ENCODE peak calls at places on chromosomes 11 and 22, in seven cellular contexts. One of them, this sample, is unnamed.

GRCh38 chr11:71477637-71478011 is 24.6 kb downstream of the NADSYN1 start:
- DNase-seq in foreskin fibroblast: no peak
- DNase-seq in retinal pigment epithelial cell: no peak
- DNase-seq in fibroblast of villous mesenchyme: no peak
- DNase-seq in body of pancreas: no peak
- DNase-seq in lung: no peak
- DNase-seq in OCI-LY7: no peak
- DNase-seq in this sample: no peak

GRCh38 chr22:40183029-40183581 is 5.4 kb downstream of the TNRC6B start:
- DNase-seq in foreskin fibroblast: peak
- DNase-seq in retinal pigment epithelial cell: peak
- DNase-seq in fibroblast of villous mesenchyme: peak
- DNase-seq in body of pancreas: no peak
- DNase-seq in lung: no peak
- DNase-seq in OCI-LY7: no peak
- DNase-seq in this sample: no peak

GRCh38 chr22:50198624-50199017 is 2.2 kb upstream of the SELENOO start:
- DNase-seq in foreskin fibroblast: no peak
- DNase-seq in retinal pigment epithelial cell: no peak
- DNase-seq in fibroblast of villous mesenchyme: no peak
- DNase-seq in body of pancreas: no peak
- DNase-seq in lung: no peak
- DNase-seq in OCI-LY7: no peak
- DNase-seq in this sample: no peak

GRCh38 chr11:27349919-27350318 is 13.1 kb downstream of the CCDC34 start:
- DNase-seq in foreskin fibroblast: no peak
- DNase-seq in retinal pigment epithelial cell: no peak
- DNase-seq in fibroblast of villous mesenchyme: no peak
- DNase-seq in body of pancreas: no peak
- DNase-seq in lung: no peak
- DNase-seq in OCI-LY7: no peak
- DNase-seq in this sample: no peak

GRCh38 chr11:34810107-34810562 is 106.0 kb downstream of the APIP start:
- DNase-seq in foreskin fibroblast: no peak
- DNase-seq in retinal pigment epithelial cell: no peak
- DNase-seq in fibroblast of villous mesenchyme: no peak
- DNase-seq in body of pancreas: no peak
- DNase-seq in lung: no peak
- DNase-seq in OCI-LY7: no peak
- DNase-seq in this sample: no peak

GRCh38 chr11:79438631-79439429 is 2.0 kb downstream of the TENM4 start:
- DNase-seq in foreskin fibroblast: peak
- DNase-seq in retinal pigment epithelial cell: no peak
- DNase-seq in fibroblast of villous mesenchyme: peak
- DNase-seq in body of pancreas: peak
- DNase-seq in lung: no peak
- DNase-seq in OCI-LY7: no peak
- DNase-seq in this sample: no peak

GRCh38 chr22:38138961-38139360 is 28.5 kb upstream of the BAIAP2L2 start:
- DNase-seq in foreskin fibroblast: no peak
- DNase-seq in retinal pigment epithelial cell: no peak
- DNase-seq in fibroblast of villous mesenchyme: no peak
- DNase-seq in body of pancreas: no peak
- DNase-seq in lung: no peak
- DNase-seq in OCI-LY7: no peak
- DNase-seq in this sample: no peak

GRCh38 chr11:31870609-31871309 is 59.6 kb upstream of the PAX6 start:
- DNase-seq in foreskin fibroblast: peak
- DNase-seq in retinal pigment epithelial cell: peak
- DNase-seq in fibroblast of villous mesenchyme: peak
- DNase-seq in body of pancreas: peak
- DNase-seq in lung: peak
- DNase-seq in OCI-LY7: no peak
- DNase-seq in this sample: no peak

GRCh38 chr11:62905927-62906531 is 15.1 kb downstream of the CHRM1 start:
- DNase-seq in foreskin fibroblast: peak
- DNase-seq in retinal pigment epithelial cell: no peak
- DNase-seq in fibroblast of villous mesenchyme: peak
- DNase-seq in body of pancreas: peak
- DNase-seq in lung: peak
- DNase-seq in OCI-LY7: peak
- DNase-seq in this sample: peak

GRCh38 chr11:115501895-115502589 is 2.2 kb downstream of the CADM1 start:
- DNase-seq in foreskin fibroblast: no peak
- DNase-seq in retinal pigment epithelial cell: no peak
- DNase-seq in fibroblast of villous mesenchyme: no peak
- DNase-seq in body of pancreas: no peak
- DNase-seq in lung: no peak
- DNase-seq in OCI-LY7: peak
- DNase-seq in this sample: peak

GRCh38 chr22:40721266-40721665 is 42.0 kb downstream of the MCHR1 start:
- DNase-seq in foreskin fibroblast: peak
- DNase-seq in retinal pigment epithelial cell: no peak
- DNase-seq in fibroblast of villous mesenchyme: peak
- DNase-seq in body of pancreas: no peak
- DNase-seq in lung: no peak
- DNase-seq in OCI-LY7: no peak
- DNase-seq in this sample: no peak

GRCh38 chr11:67563354-67564114 is 20.1 kb upstream of the GSTP1 start:
- DNase-seq in foreskin fibroblast: peak
- DNase-seq in retinal pigment epithelial cell: peak
- DNase-seq in fibroblast of villous mesenchyme: peak
- DNase-seq in body of pancreas: peak
- DNase-seq in lung: no peak
- DNase-seq in OCI-LY7: no peak
- DNase-seq in this sample: no peak

GRCh38 chr22:41828516-41828915 is 4.4 kb upstream of the SREBF2 start:
- DNase-seq in foreskin fibroblast: no peak
- DNase-seq in retinal pigment epithelial cell: no peak
- DNase-seq in fibroblast of villous mesenchyme: no peak
- DNase-seq in body of pancreas: peak
- DNase-seq in lung: no peak
- DNase-seq in OCI-LY7: no peak
- DNase-seq in this sample: no peak

GRCh38 chr11:102120006-102120405 is 9.8 kb downstream of the YAP1 start:
- DNase-seq in foreskin fibroblast: peak
- DNase-seq in retinal pigment epithelial cell: no peak
- DNase-seq in fibroblast of villous mesenchyme: peak
- DNase-seq in body of pancreas: no peak
- DNase-seq in lung: no peak
- DNase-seq in OCI-LY7: no peak
- DNase-seq in this sample: no peak

GRCh38 chr22:27699676-27700075 is 101.9 kb downstream of the MN1 start:
- DNase-seq in foreskin fibroblast: no peak
- DNase-seq in retinal pigment epithelial cell: no peak
- DNase-seq in fibroblast of villous mesenchyme: no peak
- DNase-seq in body of pancreas: no peak
- DNase-seq in lung: no peak
- DNase-seq in OCI-LY7: no peak
- DNase-seq in this sample: no peak

GRCh38 chr11:16613401-16614381 is 124.8 kb upstream of the C11orf58 start:
- DNase-seq in foreskin fibroblast: peak
- DNase-seq in retinal pigment epithelial cell: peak
- DNase-seq in fibroblast of villous mesenchyme: peak
- DNase-seq in body of pancreas: peak
- DNase-seq in lung: peak
- DNase-seq in OCI-LY7: peak
- DNase-seq in this sample: peak

GRCh38 chr11:115758011-115758410 is 253.8 kb upstream of the CADM1 start:
- DNase-seq in foreskin fibroblast: no peak
- DNase-seq in retinal pigment epithelial cell: no peak
- DNase-seq in fibroblast of villous mesenchyme: no peak
- DNase-seq in body of pancreas: no peak
- DNase-seq in lung: no peak
- DNase-seq in OCI-LY7: no peak
- DNase-seq in this sample: no peak

GRCh38 chr22:48376428-48376827 is 1451.2 kb downstream of the BRD1 start:
- DNase-seq in foreskin fibroblast: no peak
- DNase-seq in retinal pigment epithelial cell: no peak
- DNase-seq in fibroblast of villous mesenchyme: no peak
- DNase-seq in body of pancreas: no peak
- DNase-seq in lung: no peak
- DNase-seq in OCI-LY7: no peak
- DNase-seq in this sample: no peak

DNA sequence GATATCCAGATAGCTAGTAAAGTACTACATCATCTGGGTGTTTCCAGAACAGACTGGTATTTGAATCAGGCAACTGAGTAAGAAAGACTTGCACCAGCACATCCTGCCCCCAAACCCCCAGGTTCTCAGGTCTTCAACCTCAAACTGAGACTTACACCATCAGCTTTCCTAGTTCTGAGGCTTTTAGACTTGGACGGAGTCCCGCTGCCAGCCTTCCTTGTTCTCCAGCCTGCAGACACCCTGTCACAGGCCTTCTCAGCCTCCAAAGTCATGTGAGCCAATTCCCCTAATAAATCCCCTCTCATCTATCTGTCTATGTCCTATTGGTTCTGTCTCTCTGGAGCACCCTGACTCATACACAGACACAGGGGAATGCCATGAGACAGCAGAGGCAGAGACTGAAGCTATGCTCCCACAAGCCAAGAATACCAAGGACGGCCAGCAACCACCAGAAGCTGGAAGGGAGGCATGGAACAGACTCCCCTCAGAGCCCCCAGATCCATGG is 10.9 kb downstream of the SMCO4 start:
- DNase-seq in foreskin fibroblast: peak
- DNase-seq in retinal pigment epithelial cell: no peak
- DNase-seq in fibroblast of villous mesenchyme: no peak
- DNase-seq in body of pancreas: no peak
- DNase-seq in lung: no peak
- DNase-seq in OCI-LY7: no peak
- DNase-seq in this sample: no peak
- H3K4me3 ChIP-seq in foreskin fibroblast: no peak
- H3K4me3 ChIP-seq in retinal pigment epithelial cell: no peak
- H3K4me3 ChIP-seq in fibroblast of villous mesenchyme: no peak
- H3K4me3 ChIP-seq in body of pancreas: no peak
- H3K4me3 ChIP-seq in lung: no peak
- H3K4me3 ChIP-seq in OCI-LY7: no peak
- H3K4me3 ChIP-seq in this sample: no peak

DNA sequence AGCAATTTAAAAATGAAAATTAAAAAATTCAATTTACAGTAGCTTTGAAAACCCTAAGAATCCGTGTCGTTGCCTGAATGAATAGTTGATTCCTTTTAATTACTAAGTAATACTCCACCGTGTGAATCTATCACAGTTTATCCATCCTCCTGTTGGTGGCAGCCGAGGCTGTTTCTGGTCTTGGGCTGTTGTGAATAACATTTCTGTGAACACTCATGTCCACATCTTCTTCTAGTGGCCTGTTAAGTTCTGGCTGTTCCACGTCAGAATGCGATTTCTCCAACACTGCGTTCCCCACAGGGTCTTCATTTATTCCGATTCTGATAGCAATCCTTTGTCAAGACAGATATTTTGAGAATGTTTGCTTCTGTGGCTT is 223.0 kb downstream of the TBC1D22A start:
- DNase-seq in foreskin fibroblast: no peak
- DNase-seq in retinal pigment epithelial cell: no peak
- DNase-seq in fibroblast of villous mesenchyme: no peak
- DNase-seq in body of pancreas: no peak
- DNase-seq in lung: no peak
- DNase-seq in OCI-LY7: no peak
- DNase-seq in this sample: no peak
- TF ChIP-seq CTCF in foreskin fibroblast: no peak
- TF ChIP-seq CTCF in retinal pigment epithelial cell: no peak
- TF ChIP-seq CTCF in fibroblast of villous mesenchyme: peak
- TF ChIP-seq CTCF in body of pancreas: no peak
- TF ChIP-seq CTCF in lung: no peak
- TF ChIP-seq CTCF in OCI-LY7: peak
- TF ChIP-seq CTCF in this sample: no peak

GRCh38 chr11:58927393-58928081 is 11.8 kb upstream of the GLYATL1 start:
- DNase-seq in foreskin fibroblast: peak
- DNase-seq in retinal pigment epithelial cell: peak
- DNase-seq in fibroblast of villous mesenchyme: no peak
- DNase-seq in body of pancreas: peak
- DNase-seq in lung: no peak
- DNase-seq in OCI-LY7: peak
- DNase-seq in this sample: no peak
- H3K4me3 ChIP-seq in foreskin fibroblast: no peak
- H3K4me3 ChIP-seq in retinal pigment epithelial cell: peak
- H3K4me3 ChIP-seq in fibroblast of villous mesenchyme: no peak
- H3K4me3 ChIP-seq in body of pancreas: no peak
- H3K4me3 ChIP-seq in lung: no peak
- H3K4me3 ChIP-seq in OCI-LY7: no peak
- H3K4me3 ChIP-seq in this sample: no peak

GRCh38 chr11:65719887-65720236 is 736 bp downstream of the RNASEH2C start:
- DNase-seq in foreskin fibroblast: peak
- DNase-seq in retinal pigment epithelial cell: no peak
- DNase-seq in fibroblast of villous mesenchyme: peak
- DNase-seq in body of pancreas: no peak
- DNase-seq in lung: no peak
- DNase-seq in OCI-LY7: peak
- DNase-seq in this sample: no peak
- TF ChIP-seq CTCF in foreskin fibroblast: no peak
- TF ChIP-seq CTCF in retinal pigment epithelial cell: no peak
- TF ChIP-seq CTCF in fibroblast of villous mesenchyme: no peak
- TF ChIP-seq CTCF in body of pancreas: no peak
- TF ChIP-seq CTCF in lung: no peak
- TF ChIP-seq CTCF in OCI-LY7: no peak
- TF ChIP-seq CTCF in this sample: no peak

GRCh38 chr11:130070109-130070828 is 575 bp downstream of the APLP2 start:
- DNase-seq in foreskin fibroblast: peak
- DNase-seq in retinal pigment epithelial cell: no peak
- DNase-seq in fibroblast of villous mesenchyme: peak
- DNase-seq in body of pancreas: peak
- DNase-seq in lung: peak
- DNase-seq in OCI-LY7: peak
- DNase-seq in this sample: no peak

GRCh38 chr11:130068986-130069683 is 559 bp upstream of the APLP2 start:
- DNase-seq in foreskin fibroblast: peak
- DNase-seq in retinal pigment epithelial cell: no peak
- DNase-seq in fibroblast of villous mesenchyme: peak
- DNase-seq in body of pancreas: peak
- DNase-seq in lung: peak
- DNase-seq in OCI-LY7: no peak
- DNase-seq in this sample: peak

GRCh38 chr11:130070829-130071205 is 1.1 kb downstream of the APLP2 start:
- DNase-seq in foreskin fibroblast: peak
- DNase-seq in retinal pigment epithelial cell: no peak
- DNase-seq in fibroblast of villous mesenchyme: peak
- DNase-seq in body of pancreas: peak
- DNase-seq in lung: peak
- DNase-seq in OCI-LY7: peak
- DNase-seq in this sample: no peak

GRCh38 chr11:130069684-130070108 is at the start of gene APLP2:
- DNase-seq in foreskin fibroblast: peak
- DNase-seq in retinal pigment epithelial cell: peak
- DNase-seq in fibroblast of villous mesenchyme: peak
- DNase-seq in body of pancreas: peak
- DNase-seq in lung: peak
- DNase-seq in OCI-LY7: peak
- DNase-seq in this sample: peak

GRCh38 chr11:130071211-130071712 is 1.6 kb downstream of the APLP2 start:
- DNase-seq in foreskin fibroblast: peak
- DNase-seq in retinal pigment epithelial cell: no peak
- DNase-seq in fibroblast of villous mesenchyme: peak
- DNase-seq in body of pancreas: no peak
- DNase-seq in lung: no peak
- DNase-seq in OCI-LY7: peak
- DNase-seq in this sample: no peak
- H3K4me3 ChIP-seq in foreskin fibroblast: peak
- H3K4me3 ChIP-seq in retinal pigment epithelial cell: peak
- H3K4me3 ChIP-seq in fibroblast of villous mesenchyme: peak
- H3K4me3 ChIP-seq in body of pancreas: peak
- H3K4me3 ChIP-seq in lung: no peak
- H3K4me3 ChIP-seq in OCI-LY7: peak
- H3K4me3 ChIP-seq in this sample: no peak